ENCODE peak calls at places on chromosomes 2 and 18, in four cellular contexts. M is CD4-positive, alpha-beta memory T cell; N is GM06990; C is tibial nerve. R is an unnamed sample.

GRCh38 chr2:27566628-27567027 is 16.2 kb upstream of the ZNF512 start:
- DNase-seq in M (no peak), N (no peak), C (no peak), R (no peak)

GRCh38 chr2:223815884-223816570 is 21.4 kb downstream of the AP1S3 start:
- DNase-seq in M (no peak), N (no peak), C (no peak), R (no peak)

GRCh38 chr2:20578895-20579825 is 71.7 kb downstream of the HS1BP3 start:
- DNase-seq in M (no peak), N (peak; percentile 77), C (peak; percentile 75), R (peak; percentile 50)

GRCh38 chr2:211351998-211352397 is 795.6 kb downstream of the CPS1 start:
- DNase-seq in M (no peak), N (no peak), C (no peak), R (no peak)

GRCh38 chr2:156380117-156380645 is 47.7 kb upstream of the NR4A2 start:
- DNase-seq in M (no peak), N (peak; percentile 35), C (no peak), R (peak; percentile 22)

GRCh38 chr2:148253716-148254115 is 232.8 kb downstream of the MBD5 start:
- DNase-seq in M (peak; percentile 6), N (peak; percentile 7), C (no peak), R (no peak)

GRCh38 chr18:25810736-25811135 is 279.7 kb downstream of the SS18 start:
- DNase-seq in M (no peak), N (no peak), C (no peak), R (no peak)

GRCh38 chr2:218920504-218920903 is 39.0 kb upstream of the CDK5R2 start:
- DNase-seq in M (no peak), N (no peak), C (no peak), R (no peak)

GRCh38 chr2:19757586-19757985 is 144.2 kb downstream of the TTC32 start:
- DNase-seq in M (no peak), N (no peak), C (no peak), R (no peak)

GRCh38 chr2:48601349-48601748 is 16.3 kb upstream of the GTF2A1L start:
- DNase-seq in M (no peak), N (no peak), C (no peak), R (no peak)

GRCh38 chr18:80231616-80232015 is 15.7 kb downstream of the PARD6G start:
- DNase-seq in M (no peak), N (no peak), C (no peak), R (no peak)

GRCh38 chr2:66692521-66692920 is 257.6 kb downstream of the MEIS1 start:
- DNase-seq in M (no peak), N (no peak), C (no peak), R (no peak)

GRCh38 chr2:234388591-234388990 is 108.3 kb downstream of the ARL4C start:
- DNase-seq in M (no peak), N (no peak), C (no peak), R (no peak)

GRCh38 chr2:240593703-240594451 is 7.3 kb downstream of the CAPN10 start:
- DNase-seq in M (no peak), N (no peak), C (peak; percentile 10), R (no peak)

GRCh38 chr2:151297882-151298281 is 8.4 kb upstream of the NMI start:
- DNase-seq in M (no peak), N (no peak), C (no peak), R (no peak)

GRCh38 chr2:237154894-237155851 is 69.5 kb downstream of the COPS8 start:
- DNase-seq in M (no peak), N (peak; percentile 42), C (no peak), R (peak; percentile 31)

GRCh38 chr2:149877064-149877463 is 289.5 kb upstream of the MMADHC start:
- DNase-seq in M (no peak), N (no peak), C (no peak), R (no peak)

GRCh38 chr2:118837621-118838020 is 9.8 kb downstream of the EN1 start:
- DNase-seq in M (no peak), N (no peak), C (no peak), R (no peak)

GRCh38 chr2:25506226-25506625 is 164.5 kb upstream of the DNMT3A start:
- DNase-seq in M (no peak), N (no peak), C (no peak), R (no peak)

GRCh38 chr2:239498981-239499633 is 98.3 kb upstream of the HDAC4 start:
- DNase-seq in M (no peak), N (no peak), C (peak; percentile 71), R (no peak)

GRCh38 chr2:171319164-171319810 is 114.5 kb downstream of the METTL8 start:
- DNase-seq in M (peak; percentile 56), N (peak; percentile 80), C (no peak), R (peak; percentile 93)

GRCh38 chr2:118843492-118844132 is 3.8 kb downstream of the EN1 start:
- DNase-seq in M (no peak), N (no peak), C (no peak), R (no peak)

DNA sequence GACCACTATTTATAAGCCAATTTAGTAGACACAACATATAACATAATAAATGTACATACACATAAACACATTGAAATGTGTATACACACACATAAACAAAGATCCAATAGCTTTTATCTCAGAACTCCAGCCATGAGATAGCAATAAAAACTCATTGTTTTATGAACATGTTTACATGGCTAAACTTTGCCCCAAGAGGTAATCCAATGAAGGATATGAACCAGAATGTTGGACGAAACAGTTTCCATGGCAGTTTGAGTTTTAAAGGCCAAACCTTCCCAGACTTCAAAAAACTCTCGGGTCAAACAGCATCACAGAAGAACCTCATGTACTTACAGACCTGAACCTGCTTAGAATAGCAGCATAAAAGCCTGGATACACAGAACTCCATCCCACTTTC is 97.2 kb upstream of the WDR75 start:
- DNase-seq in M (no peak), N (no peak), C (no peak), R (no peak)
- H3K4me3 ChIP-seq in M (no peak overlapping the region), N (no peak overlapping the region), C (no peak overlapping the region), R (no peak overlapping the region)

GRCh38 chr18:46414863-46415262 is 242.2 kb downstream of the LOXHD1 start:
- DNase-seq in M (no peak), N (no peak), C (no peak), R (no peak)
- H3K4me3 ChIP-seq in M (no peak overlapping the region), N (no peak overlapping the region), C (no peak overlapping the region), R (no peak overlapping the region)

GRCh38 chr2:226447896-226448295 is 351.7 kb downstream of the IRS1 start:
- DNase-seq in M (no peak), N (no peak), C (no peak), R (no peak)

GRCh38 chr2:226450141-226450540 is 349.5 kb downstream of the IRS1 start:
- DNase-seq in M (no peak), N (no peak), C (no peak), R (no peak)

GRCh38 chr2:226447338-226447885 is 352.2 kb downstream of the IRS1 start:
- DNase-seq in M (no peak), N (no peak), C (no peak), R (no peak)

GRCh38 chr2:226452768-226453167 is 346.9 kb downstream of the IRS1 start:
- DNase-seq in M (no peak), N (no peak), C (no peak), R (no peak)

DNA sequence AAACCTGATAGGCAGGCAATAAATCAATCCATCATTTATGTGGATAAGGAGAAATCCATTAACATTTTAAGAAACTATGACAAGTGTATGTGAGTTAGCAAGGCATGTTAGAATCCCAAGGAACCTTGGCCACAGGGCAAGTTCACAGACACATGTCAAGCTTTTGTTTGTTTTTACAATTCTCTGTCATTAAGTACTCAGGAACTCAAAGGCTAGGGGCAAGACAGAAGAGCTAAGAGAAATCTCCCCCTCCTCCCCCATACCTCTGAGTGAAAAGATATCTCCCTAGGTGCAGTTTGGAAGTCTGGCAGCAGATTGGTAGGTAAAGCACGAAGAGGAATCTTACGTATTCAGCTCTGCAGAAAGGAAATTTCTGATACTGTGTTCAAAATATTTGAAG is 348.1 kb downstream of the IRS1 start:
- DNase-seq in M (no peak), N (no peak), C (no peak), R (no peak)
- H3K4me3 ChIP-seq in M (no peak overlapping the region), N (no peak overlapping the region), C (no peak overlapping the region), R (no peak overlapping the region)

GRCh38 chr18:22165049-22165602 is 4.3 kb upstream of the GATA6 start:
- DNase-seq in M (no peak), N (no peak), C (no peak), R (no peak)
- H3K4me3 ChIP-seq in M (no peak overlapping the region), N (no peak overlapping the region), C (no peak overlapping the region), R (no peak overlapping the region)

GRCh38 chr18:48134609-48135008 is 204.2 kb upstream of the SMAD2 start:
- DNase-seq in M (no peak), N (no peak), C (no peak), R (no peak)

GRCh38 chr18:48136544-48137353 is 206.3 kb upstream of the SMAD2 start:
- DNase-seq in M (no peak), N (no peak), C (no peak), R (no peak)

GRCh38 chr18:48133675-48134251 is 203.3 kb upstream of the SMAD2 start:
- DNase-seq in M (no peak), N (no peak), C (no peak), R (no peak)

GRCh38 chr18:48136051-48136543 is 205.6 kb upstream of the SMAD2 start:
- DNase-seq in M (no peak), N (no peak), C (no peak), R (no peak)

GRCh38 chr18:48135436-48135966 is 205.0 kb upstream of the SMAD2 start:
- DNase-seq in M (no peak), N (no peak), C (no peak), R (no peak)
- H3K4me3 ChIP-seq in M (no peak overlapping the region), N (no peak overlapping the region), C (peak overlapping the region; percentile 37), R (no peak overlapping the region)